ENCODE peak calls at places on chromosomes 13 and 19, in six cellular contexts. V, T, W, X, S and I are unnamed samples. For H3K36me3 and H3K4me1, the result is how much of the 10 kb centered on the place peaks cover.

GRCh38 chr13:95509521-95510315 is 42.8 kb upstream of the CLDN10 start:
- DNase-seq in V (no peak), T (no peak), W (no peak), X (no peak), S (no peak), I (no peak)

GRCh38 chr13:93108111-93108581 is 118.5 kb upstream of the GPC6 start:
- DNase-seq in V (no peak), T (no peak), W (no peak), X (no peak), S (no peak), I (no peak)

GRCh38 chr19:18292810-18293641 is 11.6 kb upstream of the JUND start:
- DNase-seq in V (peak), T (peak), W (peak), X (peak), S (peak), I (peak)

GRCh38 chr19:50772408-50773311 is 2.4 kb downstream of the GPR32 start:
- DNase-seq in V (no peak), T (no peak), W (no peak), X (peak), S (no peak), I (no peak)

GRCh38 chr19:47476438-47476972 is 4.8 kb upstream of the SLC8A2 start:
- DNase-seq in V (no peak), T (no peak), W (no peak), X (no peak), S (no peak), I (peak)

GRCh38 chr13:78786399-78786879 is 127.5 kb upstream of the OBI1 start:
- DNase-seq in V (no peak), T (no peak), W (no peak), X (no peak), S (no peak), I (no peak)

GRCh38 chr13:46367622-46368327 is 19.3 kb downstream of the RUBCNL start:
- DNase-seq in V (no peak), T (no peak), W (no peak), X (no peak), S (no peak), I (no peak)

GRCh38 chr13:102774210-102774560 is 599 bp upstream of the TEX30 start:
- DNase-seq in V (no peak), T (no peak), W (no peak), X (no peak), S (peak), I (no peak)

GRCh38 chr19:28422046-28422445 is 790.9 kb downstream of the UQCRFS1 start:
- DNase-seq in V (no peak), T (no peak), W (no peak), X (no peak), S (no peak), I (no peak)

GRCh38 chr13:95298971-95299627 is 2.2 kb downstream of the ABCC4 start:
- DNase-seq in V (no peak), T (no peak), W (no peak), X (peak), S (no peak), I (no peak)

GRCh38 chr13:100240109-100240779 is 151.4 kb downstream of the PCCA start:
- DNase-seq in V (no peak), T (no peak), W (no peak), X (no peak), S (no peak), I (no peak)

GRCh38 chr19:50563597-50563996 is 4.6 kb downstream of the LRRC4B start:
- DNase-seq in V (no peak), T (no peak), W (no peak), X (no peak), S (no peak), I (no peak)

GRCh38 chr19:35561436-35561835 is 2.0 kb downstream of the ATP4A start:
- DNase-seq in V (no peak), T (no peak), W (no peak), X (no peak), S (no peak), I (peak)

GRCh38 chr13:92896842-92897241 is 329.8 kb upstream of the GPC6 start:
- DNase-seq in V (no peak), T (no peak), W (no peak), X (no peak), S (no peak), I (no peak)

GRCh38 chr19:33268162-33268991 is 34.0 kb downstream of the CEBPA start:
- DNase-seq in V (no peak), T (no peak), W (no peak), X (no peak), S (no peak), I (no peak)

GRCh38 chr13:46622013-46622917 is 69.3 kb downstream of the LRCH1 start:
- DNase-seq in V (no peak), T (no peak), W (no peak), X (no peak), S (no peak), I (no peak)

GRCh38 chr19:15367439-15367838 is 12.1 kb downstream of the AKAP8 start:
- DNase-seq in V (no peak), T (no peak), W (no peak), X (no peak), S (peak), I (no peak)

GRCh38 chr19:15369594-15369891 is 10.0 kb downstream of the AKAP8 start:
- DNase-seq in V (no peak), T (no peak), W (no peak), X (no peak), S (no peak), I (no peak)

GRCh38 chr19:15368798-15369593 is 10.6 kb downstream of the AKAP8 start:
- DNase-seq in V (no peak), T (peak), W (no peak), X (no peak), S (no peak), I (no peak)

GRCh38 chr19:15368051-15368632 is 11.4 kb downstream of the AKAP8 start:
- DNase-seq in V (no peak), T (no peak), W (no peak), X (no peak), S (no peak), I (no peak)

DNA sequence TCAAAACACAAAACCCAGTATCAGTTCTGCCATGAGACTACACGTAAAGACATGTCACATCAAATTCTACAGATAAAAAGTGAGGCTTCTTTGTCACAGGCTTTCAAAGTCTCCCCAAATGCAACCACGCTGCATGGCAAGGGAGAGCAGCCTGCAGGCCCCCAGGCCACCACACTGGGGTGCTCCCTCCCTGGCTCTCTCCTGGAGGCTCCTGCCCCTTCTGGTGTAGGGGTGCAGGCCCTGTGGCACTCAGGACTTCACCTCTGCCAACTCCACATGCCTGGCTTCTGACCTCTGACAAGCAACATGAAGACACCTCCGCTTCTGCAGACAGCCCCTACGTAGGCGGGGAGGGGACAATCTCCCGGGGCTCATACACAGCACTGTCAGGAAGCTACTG is 14.3 kb downstream of the AKAP8 start:
- DNase-seq in V (no peak), T (no peak), W (no peak), X (no peak), S (no peak), I (no peak)
- H3K36me3 ChIP-seq in V (half or more), T (half or more), W (half or more), X (half or more), S (half or more), I (half or more)

GRCh38 chr19:4979211-4979807 is 10.4 kb downstream of the KDM4B start:
- DNase-seq in V (no peak), T (no peak), W (no peak), X (no peak), S (no peak), I (no peak)
- H3K4me1 ChIP-seq in V (under half), T (half or more), W (under half), X (under half), S (under half), I (half or more)

GRCh38 chr13:110113284-110113764 is 193.6 kb downstream of the COL4A1 start:
- DNase-seq in V (no peak), T (no peak), W (no peak), X (no peak), S (no peak), I (no peak)
- TF ChIP-seq POLR2A in V (no peak), T (no peak), W (no peak), X (no peak), S (no peak), I (no peak)

GRCh38 chr13:77016888-77017623 is 9.9 kb downstream of the FBXL3 start:
- DNase-seq in V (no peak), T (no peak), W (no peak), X (no peak), S (no peak), I (no peak)

GRCh38 chr13:77014906-77015685 is 11.9 kb downstream of the FBXL3 start:
- DNase-seq in V (no peak), T (no peak), W (no peak), X (no peak), S (no peak), I (no peak)

GRCh38 chr13:77009011-77009410 is 17.1 kb downstream of the CLN5 start:
- DNase-seq in V (no peak), T (no peak), W (no peak), X (no peak), S (no peak), I (no peak)

GRCh38 chr13:77016241-77016812 is 10.6 kb downstream of the FBXL3 start:
- DNase-seq in V (no peak), T (no peak), W (no peak), X (no peak), S (no peak), I (no peak)

GRCh38 chr13:77013853-77014542 is 13.0 kb downstream of the FBXL3 start:
- DNase-seq in V (no peak), T (no peak), W (no peak), X (no peak), S (no peak), I (no peak)
- H3K36me3 ChIP-seq in V (half or more), T (half or more), W (under half), X (under half), S (half or more), I (half or more)